ENCODE peak calls at places on chromosomes 6 and 20, in five cellular contexts. One of them, this sample, is unnamed.

GRCh38 chr20:58233881-58234528 is 5.6 kb upstream of the ANKRD60 start:
- DNase-seq in psoas muscle: no peak
- DNase-seq in mucosa of descending colon: peak
- DNase-seq in ovary: peak
- DNase-seq in ascending aorta: no peak
- DNase-seq in this sample: peak

GRCh38 chr6:39753745-39754084 is 28.5 kb upstream of the KIF6 start:
- DNase-seq in psoas muscle: no peak
- DNase-seq in mucosa of descending colon: no peak
- DNase-seq in ovary: peak
- DNase-seq in ascending aorta: no peak
- DNase-seq in this sample: no peak

GRCh38 chr20:41058007-41058673 is 29.5 kb downstream of the TOP1 start:
- DNase-seq in psoas muscle: no peak
- DNase-seq in mucosa of descending colon: no peak
- DNase-seq in ovary: no peak
- DNase-seq in ascending aorta: no peak
- DNase-seq in this sample: no peak

GRCh38 chr6:105603779-105604592 is 201.1 kb upstream of the PREP start:
- DNase-seq in psoas muscle: no peak
- DNase-seq in mucosa of descending colon: peak
- DNase-seq in ascending aorta: no peak
- DNase-seq in ovary: no peak
- DNase-seq in this sample: no peak

GRCh38 chr6:13526718-13527668 is 39.6 kb upstream of the GFOD1 start:
- DNase-seq in ovary: no peak
- DNase-seq in psoas muscle: peak
- DNase-seq in ascending aorta: peak
- DNase-seq in mucosa of descending colon: peak
- DNase-seq in this sample: no peak

GRCh38 chr6:127406122-127406521 is 53.1 kb downstream of the KIAA0408 start:
- DNase-seq in psoas muscle: no peak
- DNase-seq in ovary: no peak
- DNase-seq in ascending aorta: no peak
- DNase-seq in mucosa of descending colon: no peak
- DNase-seq in this sample: no peak

GRCh38 chr6:147131728-147132127 is 72.5 kb upstream of the STXBP5 start:
- DNase-seq in ascending aorta: no peak
- DNase-seq in ovary: no peak
- DNase-seq in mucosa of descending colon: no peak
- DNase-seq in psoas muscle: no peak
- DNase-seq in this sample: no peak

GRCh38 chr6:51578362-51578761 is 509.1 kb downstream of the PKHD1 start:
- DNase-seq in psoas muscle: no peak
- DNase-seq in ascending aorta: no peak
- DNase-seq in mucosa of descending colon: no peak
- DNase-seq in ovary: no peak
- DNase-seq in this sample: no peak

GRCh38 chr6:23611776-23612381 is 514.1 kb upstream of the NRSN1 start:
- DNase-seq in ascending aorta: no peak
- DNase-seq in ovary: no peak
- DNase-seq in psoas muscle: no peak
- DNase-seq in mucosa of descending colon: no peak
- DNase-seq in this sample: peak

GRCh38 chr6:18893540-18894269 is 506.6 kb downstream of the RNF144B start:
- DNase-seq in psoas muscle: no peak
- DNase-seq in ovary: no peak
- DNase-seq in ascending aorta: no peak
- DNase-seq in mucosa of descending colon: no peak
- DNase-seq in this sample: no peak

GRCh38 chr20:2701671-2702081 is 9.1 kb downstream of the EBF4 start:
- DNase-seq in ascending aorta: no peak
- DNase-seq in ovary: no peak
- DNase-seq in mucosa of descending colon: no peak
- DNase-seq in psoas muscle: no peak
- DNase-seq in this sample: no peak

GRCh38 chr6:43127180-43127579 is 43.9 kb upstream of the SRF start:
- DNase-seq in ovary: no peak
- DNase-seq in ascending aorta: no peak
- DNase-seq in psoas muscle: no peak
- DNase-seq in mucosa of descending colon: no peak
- DNase-seq in this sample: no peak

GRCh38 chr6:164098857-164099534 is 684.5 kb downstream of the QKI start:
- DNase-seq in ovary: no peak
- DNase-seq in psoas muscle: peak
- DNase-seq in ascending aorta: no peak
- DNase-seq in mucosa of descending colon: no peak
- DNase-seq in this sample: no peak

GRCh38 chr20:50085481-50086365 is 27.2 kb downstream of the UBE2V1 start:
- DNase-seq in psoas muscle: no peak
- DNase-seq in ovary: no peak
- DNase-seq in mucosa of descending colon: peak
- DNase-seq in ascending aorta: no peak
- DNase-seq in this sample: peak

GRCh38 chr6:27839303-27840081 is 72.7 kb downstream of the OR2B2 start:
- DNase-seq in psoas muscle: peak
- DNase-seq in ovary: peak
- DNase-seq in mucosa of descending colon: peak
- DNase-seq in ascending aorta: no peak
- DNase-seq in this sample: no peak

GRCh38 chr6:7463785-7464184 is 74.2 kb downstream of the RIOK1 start:
- DNase-seq in ascending aorta: no peak
- DNase-seq in mucosa of descending colon: peak
- DNase-seq in psoas muscle: no peak
- DNase-seq in ovary: no peak
- DNase-seq in this sample: no peak

GRCh38 chr20:4161447-4162251 is 146.3 kb upstream of the RNF24 start:
- DNase-seq in psoas muscle: no peak
- DNase-seq in ascending aorta: no peak
- DNase-seq in ovary: no peak
- DNase-seq in mucosa of descending colon: peak
- DNase-seq in this sample: no peak

GRCh38 chr6:4889701-4890100 is 113.5 kb downstream of the CDYL start:
- DNase-seq in mucosa of descending colon: no peak
- DNase-seq in psoas muscle: no peak
- DNase-seq in ascending aorta: no peak
- DNase-seq in ovary: no peak
- DNase-seq in this sample: no peak

GRCh38 chr6:44247338-44248302 is 719 bp downstream of the HSP90AB1 start:
- DNase-seq in mucosa of descending colon: peak
- DNase-seq in ascending aorta: peak
- DNase-seq in ovary: peak
- DNase-seq in psoas muscle: peak
- DNase-seq in this sample: peak

GRCh38 chr6:89612121-89612520 is 26.4 kb downstream of the LYRM2 start:
- DNase-seq in ovary: no peak
- DNase-seq in mucosa of descending colon: no peak
- DNase-seq in psoas muscle: no peak
- DNase-seq in ascending aorta: no peak
- DNase-seq in this sample: no peak

GRCh38 chr6:137240168-137240567 is 21.0 kb upstream of the IFNGR1 start:
- DNase-seq in psoas muscle: peak
- DNase-seq in ascending aorta: peak
- DNase-seq in mucosa of descending colon: no peak
- DNase-seq in ovary: no peak
- DNase-seq in this sample: no peak

GRCh38 chr6:52640170-52640569 is 30.7 kb upstream of the TMEM14A start:
- DNase-seq in psoas muscle: no peak
- DNase-seq in ascending aorta: no peak
- DNase-seq in mucosa of descending colon: peak
- DNase-seq in ovary: no peak
- DNase-seq in this sample: no peak

GRCh38 chr6:49269190-49269589 is 193.9 kb downstream of the MMUT start:
- DNase-seq in mucosa of descending colon: no peak
- DNase-seq in ovary: no peak
- DNase-seq in psoas muscle: no peak
- DNase-seq in ascending aorta: no peak
- DNase-seq in this sample: no peak

GRCh38 chr6:132259070-132259469 is 142.2 kb downstream of the MOXD1 start:
- DNase-seq in ascending aorta: no peak
- DNase-seq in mucosa of descending colon: no peak
- DNase-seq in ovary: no peak
- DNase-seq in psoas muscle: no peak
- DNase-seq in this sample: no peak

GRCh38 chr20:8642247-8642646 is 426.6 kb upstream of the PLCB4 start:
- DNase-seq in ascending aorta: no peak
- DNase-seq in psoas muscle: no peak
- DNase-seq in ovary: no peak
- DNase-seq in mucosa of descending colon: no peak
- DNase-seq in this sample: no peak

GRCh38 chr20:46541229-46541935 is 9.1 kb downstream of the OCSTAMP start:
- DNase-seq in ovary: no peak
- DNase-seq in psoas muscle: no peak
- DNase-seq in mucosa of descending colon: no peak
- DNase-seq in ascending aorta: no peak
- DNase-seq in this sample: no peak

GRCh38 chr6:43532201-43532600 is 15.3 kb downstream of the POLR1C start:
- DNase-seq in ovary: no peak
- DNase-seq in mucosa of descending colon: no peak
- DNase-seq in ascending aorta: no peak
- DNase-seq in psoas muscle: no peak
- DNase-seq in this sample: no peak

GRCh38 chr20:41359541-41360011 is 7.0 kb downstream of the EMILIN3 start:
- DNase-seq in ascending aorta: no peak
- DNase-seq in mucosa of descending colon: no peak
- DNase-seq in ovary: no peak
- DNase-seq in psoas muscle: peak
- DNase-seq in this sample: no peak

GRCh38 chr20:61520761-61521460 is 268.9 kb downstream of the CDH4 start:
- DNase-seq in mucosa of descending colon: no peak
- DNase-seq in ascending aorta: no peak
- DNase-seq in ovary: no peak
- DNase-seq in psoas muscle: no peak
- DNase-seq in this sample: peak

GRCh38 chr6:10425973-10426780 is 11.3 kb upstream of the TFAP2A start:
- DNase-seq in mucosa of descending colon: no peak
- DNase-seq in ascending aorta: no peak
- DNase-seq in ovary: no peak
- DNase-seq in psoas muscle: no peak
- DNase-seq in this sample: peak

GRCh38 chr6:10422282-10423034 is 7.6 kb upstream of the TFAP2A start:
- DNase-seq in mucosa of descending colon: no peak
- DNase-seq in psoas muscle: no peak
- DNase-seq in ovary: no peak
- DNase-seq in ascending aorta: no peak
- DNase-seq in this sample: no peak

GRCh38 chr6:10421508-10422281 is 6.8 kb upstream of the TFAP2A start:
- DNase-seq in mucosa of descending colon: no peak
- DNase-seq in ovary: no peak
- DNase-seq in ascending aorta: no peak
- DNase-seq in psoas muscle: no peak
- DNase-seq in this sample: peak

GRCh38 chr6:10425177-10425972 is 10.5 kb upstream of the TFAP2A start:
- DNase-seq in mucosa of descending colon: no peak
- DNase-seq in psoas muscle: no peak
- DNase-seq in ascending aorta: no peak
- DNase-seq in ovary: no peak
- DNase-seq in this sample: no peak

GRCh38 chr6:10424005-10424404 is 9.1 kb upstream of the TFAP2A start:
- DNase-seq in ascending aorta: no peak
- DNase-seq in psoas muscle: no peak
- DNase-seq in ovary: no peak
- DNase-seq in mucosa of descending colon: no peak
- DNase-seq in this sample: no peak
- TF ChIP-seq CTCF in ascending aorta: no peak
- TF ChIP-seq CTCF in psoas muscle: no peak
- TF ChIP-seq CTCF in ovary: no peak
- TF ChIP-seq CTCF in mucosa of descending colon: no peak
- TF ChIP-seq CTCF in this sample: peak

DNA sequence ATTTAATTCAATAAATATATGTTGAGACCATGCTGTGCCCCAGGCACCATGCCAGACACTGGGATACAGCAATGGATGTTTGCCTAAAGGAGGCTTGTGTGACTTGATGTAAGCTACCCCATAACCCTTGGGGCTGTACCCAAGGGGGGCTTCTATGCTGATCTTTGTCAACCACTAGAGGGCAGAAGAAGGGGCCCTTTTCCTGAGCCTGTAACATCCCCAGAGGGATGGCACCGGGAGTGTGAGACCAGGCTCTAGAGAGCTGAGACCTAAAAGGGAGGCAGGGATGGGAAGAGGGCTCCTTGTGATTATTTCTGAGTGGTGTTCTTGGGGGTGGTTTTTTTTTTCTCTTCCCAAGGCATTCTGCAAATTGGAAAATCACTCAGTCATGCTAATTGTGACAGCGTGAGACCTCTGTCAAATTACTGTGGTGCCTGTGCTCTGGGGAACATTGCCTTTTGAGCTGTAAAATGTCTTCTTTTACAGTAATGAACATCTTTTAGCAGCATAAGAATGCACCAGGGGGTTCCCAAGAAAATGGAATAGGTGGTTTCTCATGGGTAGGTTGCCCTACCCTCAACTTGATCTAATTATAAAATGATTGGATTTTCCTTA is 138.8 kb upstream of the SLC24A3 start:
- DNase-seq in ovary: no peak
- DNase-seq in psoas muscle: no peak
- DNase-seq in mucosa of descending colon: no peak
- DNase-seq in ascending aorta: no peak
- DNase-seq in this sample: no peak
- TF ChIP-seq CTCF in ovary: no peak
- TF ChIP-seq CTCF in psoas muscle: peak
- TF ChIP-seq CTCF in mucosa of descending colon: peak
- TF ChIP-seq CTCF in ascending aorta: no peak
- TF ChIP-seq CTCF in this sample: peak

GRCh38 chr6:16239090-16239797 is 857 bp downstream of the GMPR start:
- DNase-seq in psoas muscle: peak
- DNase-seq in ovary: peak
- DNase-seq in mucosa of descending colon: peak
- DNase-seq in ascending aorta: peak
- DNase-seq in this sample: peak
- TF ChIP-seq CTCF in psoas muscle: peak
- TF ChIP-seq CTCF in ovary: no peak
- TF ChIP-seq CTCF in mucosa of descending colon: no peak
- TF ChIP-seq CTCF in ascending aorta: peak
- TF ChIP-seq CTCF in this sample: no peak

DNA sequence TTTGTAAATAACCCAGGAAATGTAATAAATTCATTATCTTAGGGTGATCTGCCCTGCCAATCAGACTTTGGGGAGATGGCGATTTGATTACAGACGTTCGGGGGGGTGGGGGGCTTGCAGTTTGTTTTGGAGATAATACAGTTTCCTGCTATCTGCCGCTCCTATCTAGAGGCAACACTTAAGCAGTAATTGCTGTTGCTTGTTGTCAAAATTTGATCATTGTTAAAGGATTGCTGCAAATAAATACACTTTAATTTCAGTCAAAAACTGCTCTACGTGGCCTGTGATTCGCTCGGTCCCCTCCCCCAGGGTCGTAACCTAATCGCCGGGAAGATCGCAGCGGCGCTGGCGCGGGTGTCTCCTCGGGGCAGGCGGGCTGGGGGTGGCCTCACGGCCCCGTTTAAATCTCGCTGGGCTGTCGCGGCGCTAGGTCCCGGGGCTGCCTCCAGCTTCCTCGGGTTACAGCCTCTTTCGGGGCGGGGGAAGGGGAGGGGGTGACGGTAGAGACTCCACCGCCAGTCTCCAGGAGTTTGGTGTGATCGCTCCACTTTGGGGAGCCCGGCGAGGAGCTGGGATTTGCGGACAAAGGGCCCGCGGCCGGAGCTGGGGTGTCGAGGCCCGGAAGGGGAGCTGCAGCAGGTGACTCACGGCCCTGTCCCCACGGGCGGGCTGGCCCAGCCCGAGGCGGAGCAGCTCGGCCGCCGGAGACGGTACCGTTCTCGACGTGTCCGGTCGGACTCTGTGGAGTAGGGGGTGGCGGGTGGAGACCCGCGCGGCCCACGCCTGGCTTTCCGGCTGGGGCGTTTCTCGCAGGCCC is 4.1 kb downstream of the FOXC1 start:
- DNase-seq in ovary: no peak
- DNase-seq in ascending aorta: no peak
- DNase-seq in mucosa of descending colon: no peak
- DNase-seq in psoas muscle: peak
- DNase-seq in this sample: peak
- TF ChIP-seq CTCF in ovary: no peak
- TF ChIP-seq CTCF in ascending aorta: no peak
- TF ChIP-seq CTCF in mucosa of descending colon: no peak
- TF ChIP-seq CTCF in psoas muscle: no peak
- TF ChIP-seq CTCF in this sample: no peak

This sample was measured in glutamatergic neuron.